ENCODE peak calls at places on chromosomes 7 and 10, in four cellular contexts. Z is endothelial cell of umbilical vein, Y is IMR-90, S is Peyer's patch. V is an unnamed sample.

GRCh38 chr10:73723516-73723915 is 20.7 kb upstream of the SEC24C start:
- DNase-seq in Z (no peak), S (no peak), Y (no peak), V (no peak)

GRCh38 chr10:821322-821721 is 110.2 kb downstream of the LARP4B start:
- DNase-seq in S (no peak), Z (no peak), Y (peak; percentile 10), V (no peak)

GRCh38 chr10:98235876-98236275 is 32.1 kb downstream of the LOXL4 start:
- DNase-seq in Z (no peak), S (no peak), Y (no peak), V (peak; percentile 35)

GRCh38 chr10:70247360-70247759 is 14.1 kb upstream of the PPA1 start:
- DNase-seq in Y (no peak), S (no peak), Z (no peak), V (no peak)

GRCh38 chr7:11191574-11192220 is 218.0 kb downstream of the PHF14 start:
- DNase-seq in S (no peak), Z (no peak), Y (no peak), V (no peak)

GRCh38 chr10:484441-484924 is 205.0 kb downstream of the DIP2C start:
- DNase-seq in Z (peak; percentile 26), Y (peak; percentile 16), S (peak; percentile 23), V (no peak)

GRCh38 chr7:108570146-108570755 is 577 bp downstream of the DNAJB9 start:
- DNase-seq in S (peak; percentile 60), Y (peak; percentile 40), Z (peak; percentile 69), V (peak; percentile 83)

GRCh38 chr10:1782841-1783240 is 45.5 kb upstream of the ADARB2 start:
- DNase-seq in S (no peak), Y (no peak), Z (no peak), V (no peak)

GRCh38 chr7:81603-82342 is 110.6 kb upstream of the FAM20C start:
- DNase-seq in Z (no peak), Y (no peak), S (no peak), V (no peak)

DNA sequence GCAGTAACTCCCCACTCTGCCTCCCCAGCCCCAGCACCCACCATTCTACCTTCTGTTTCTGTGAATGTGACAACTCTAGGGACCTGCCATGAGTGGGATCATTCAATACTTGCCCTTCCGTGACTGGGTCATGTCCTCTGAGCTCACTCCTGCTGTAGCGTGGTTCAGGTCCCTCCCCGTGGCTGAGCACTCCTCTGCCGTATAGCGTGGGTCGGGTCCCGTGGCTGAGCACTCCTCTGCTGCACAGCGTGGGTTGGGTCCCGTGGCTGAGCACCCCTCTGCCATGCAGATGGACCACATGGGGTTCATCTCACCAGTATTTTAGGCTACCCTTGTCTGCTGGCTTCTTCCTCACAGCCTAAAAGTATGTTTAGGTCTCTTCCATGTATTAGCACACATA is 43.0 kb downstream of the INSIG1 start:
- DNase-seq in Y (no peak), S (no peak), Z (no peak), V (no peak)
- TF ChIP-seq POLR2A in Y (no peak), S (no peak), Z (no peak), V (no peak)

DNA sequence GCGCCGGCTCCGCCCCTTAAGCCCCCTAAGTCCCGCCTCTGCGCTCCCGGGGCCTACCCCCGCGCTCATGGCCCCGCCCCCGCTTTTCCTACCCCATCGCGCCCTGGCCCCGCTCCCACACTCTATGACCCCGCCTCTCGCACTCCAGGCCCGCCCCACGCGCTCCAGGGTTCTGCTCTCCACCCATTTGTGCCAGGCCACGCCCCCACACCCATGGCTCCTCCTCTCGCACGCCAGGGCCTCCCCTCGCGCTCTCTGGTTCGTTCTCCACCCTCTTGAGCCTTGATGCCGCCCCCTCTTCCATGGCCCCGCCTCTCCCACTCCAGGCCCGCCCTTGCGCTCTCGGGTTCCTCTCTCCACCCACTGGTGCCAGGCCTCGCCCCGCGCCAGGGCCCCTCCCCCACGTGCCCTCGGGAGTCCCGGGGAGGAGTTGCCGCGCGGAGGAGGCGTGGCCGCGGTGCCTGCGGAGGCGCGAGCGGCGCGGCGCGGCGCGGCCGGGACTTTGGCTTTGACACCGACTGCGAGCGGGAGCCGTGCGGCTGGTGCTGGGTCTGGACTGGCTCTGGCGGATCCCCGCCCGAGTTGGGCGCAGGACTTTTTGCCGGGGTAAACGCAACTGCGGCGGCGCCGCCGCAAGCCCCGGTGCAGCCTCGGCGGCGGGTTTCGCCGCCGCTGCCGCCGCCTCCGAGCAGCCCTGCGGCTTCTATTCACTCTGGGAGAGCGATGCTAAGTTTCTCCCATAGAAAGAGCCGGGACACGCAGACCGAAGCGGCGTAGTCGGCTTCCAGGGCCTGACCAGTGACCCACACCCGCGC is at the start of gene EEPD1:
- DNase-seq in Y (peak; percentile 99), Z (peak; percentile 99), S (peak; percentile 98), V (peak; percentile 100)
- TF ChIP-seq POLR2A in Y (no peak), Z (no peak), S (peak; percentile 90), V (peak; percentile 42)

GRCh38 chr7:24717247-24717622 is 40.0 kb downstream of the GSDME start:
- DNase-seq in Y (no peak), S (no peak), Z (no peak), V (no peak)

GRCh38 chr7:24718977-24719491 is 38.2 kb downstream of the GSDME start:
- DNase-seq in Y (no peak), Z (no peak), S (peak; percentile 54), V (no peak)

GRCh38 chr7:24716480-24717246 is 40.6 kb downstream of the GSDME start:
- DNase-seq in S (no peak), Y (no peak), Z (no peak), V (no peak)

GRCh38 chr7:24718431-24718831 is 38.8 kb downstream of the GSDME start:
- DNase-seq in S (no peak), Z (no peak), Y (no peak), V (no peak)

GRCh38 chr7:24717694-24718320 is 39.5 kb downstream of the GSDME start:
- DNase-seq in Y (no peak), S (no peak), Z (no peak), V (no peak)
- TF ChIP-seq POLR2A in Y (no peak), S (no peak), Z (no peak), V (no peak)

GRCh38 chr7:128408709-128409434 is 910 bp downstream of the IMPDH1 start:
- DNase-seq in S (no peak), Y (peak; percentile 31), Z (no peak), V (no peak)

GRCh38 chr7:128407751-128408708 is 1.8 kb downstream of the IMPDH1 start:
- DNase-seq in Z (peak; percentile 33), Y (no peak), S (no peak), V (no peak)

GRCh38 chr7:128406986-128407589 is 2.7 kb downstream of the IMPDH1 start:
- DNase-seq in Y (no peak), Z (no peak), S (no peak), V (no peak)

GRCh38 chr7:128410092-128410665 is 397 bp upstream of the IMPDH1 start:
- DNase-seq in S (peak; percentile 43), Y (peak; percentile 81), Z (peak; percentile 75), V (peak; percentile 51)

GRCh38 chr7:128409435-128410091 is at the start of gene IMPDH1:
- DNase-seq in Z (no peak), Y (peak; percentile 61), S (peak; percentile 87), V (peak; percentile 76)
- TF ChIP-seq POLR2A in Z (peak; percentile 71), Y (no peak), S (peak; percentile 58), V (no peak)

GRCh38 chr10:21261705-21262285 is 263.7 kb downstream of the SKIDA1 start:
- DNase-seq in S (no peak), Y (no peak), Z (no peak), V (no peak)

GRCh38 chr10:21260793-21261149 is 264.7 kb downstream of the SKIDA1 start:
- DNase-seq in S (no peak), Z (no peak), Y (no peak), V (no peak)

GRCh38 chr10:21257191-21257590 is 268.3 kb downstream of the SKIDA1 start:
- DNase-seq in Y (no peak), S (no peak), Z (no peak), V (no peak)

GRCh38 chr10:21260060-21260792 is 265.3 kb downstream of the SKIDA1 start:
- DNase-seq in S (no peak), Z (no peak), Y (no peak), V (no peak)

GRCh38 chr10:21257919-21258318 is 267.6 kb downstream of the SKIDA1 start:
- DNase-seq in Z (peak; percentile 55), Y (peak; percentile 25), S (no peak), V (no peak)
- TF ChIP-seq POLR2A in Z (no peak), Y (no peak), S (no peak), V (no peak)

DNA sequence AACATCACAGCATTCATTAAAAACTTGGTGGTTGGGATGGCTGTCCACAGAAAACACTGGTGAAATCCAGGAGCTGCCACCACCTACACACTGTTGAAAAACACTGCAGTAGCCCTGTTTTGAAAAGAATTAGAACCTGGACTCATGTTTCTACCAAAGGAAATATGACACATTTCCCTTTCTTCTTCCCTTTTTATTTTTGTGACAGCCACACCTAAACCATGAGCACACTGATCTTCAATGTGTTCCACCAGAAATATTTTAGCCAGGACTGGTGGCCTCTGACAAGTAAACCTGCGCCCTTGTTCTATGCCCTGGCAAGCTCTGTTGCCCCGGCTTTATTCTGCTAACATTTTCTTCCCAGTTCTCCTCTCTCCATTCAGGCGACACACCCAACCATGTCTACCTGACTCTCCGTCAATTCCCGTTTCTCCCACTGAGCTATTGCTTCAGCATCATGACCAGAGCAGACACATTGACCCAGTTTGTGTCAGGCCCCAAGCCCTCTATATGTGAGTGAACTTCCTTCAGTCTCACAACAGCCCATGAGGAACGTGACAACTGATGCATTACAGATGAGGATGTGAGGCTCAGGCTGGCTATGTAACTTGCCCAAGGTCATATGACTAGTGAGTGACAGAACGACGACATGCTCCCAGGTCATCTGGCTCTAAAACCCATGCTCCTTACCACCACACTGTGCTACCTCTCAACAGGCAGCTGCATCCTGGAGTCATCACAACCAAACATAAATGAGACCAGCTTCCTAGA is 3.5 kb downstream of the TMEM140 start:
- DNase-seq in Y (no peak), Z (peak; percentile 57), S (peak; percentile 52), V (no peak)
- TF ChIP-seq POLR2A in Y (no peak), Z (no peak), S (no peak), V (no peak)

GRCh38 chr7:100049441-100050291 is at the start of gene ZSCAN21:
- DNase-seq in Z (peak; percentile 81), Y (peak; percentile 84), S (peak; percentile 80), V (peak; percentile 83)
- TF ChIP-seq POLR2A in Z (peak; percentile 85), Y (peak; percentile 94), S (peak; percentile 69), V (peak; percentile 85)

GRCh38 chr10:118472961-118473675 is 122.3 kb downstream of the PRLHR start:
- DNase-seq in S (no peak), Z (no peak), Y (no peak), V (no peak)
- TF ChIP-seq POLR2A in S (no peak), Z (no peak), Y (no peak), V (no peak)

DNA sequence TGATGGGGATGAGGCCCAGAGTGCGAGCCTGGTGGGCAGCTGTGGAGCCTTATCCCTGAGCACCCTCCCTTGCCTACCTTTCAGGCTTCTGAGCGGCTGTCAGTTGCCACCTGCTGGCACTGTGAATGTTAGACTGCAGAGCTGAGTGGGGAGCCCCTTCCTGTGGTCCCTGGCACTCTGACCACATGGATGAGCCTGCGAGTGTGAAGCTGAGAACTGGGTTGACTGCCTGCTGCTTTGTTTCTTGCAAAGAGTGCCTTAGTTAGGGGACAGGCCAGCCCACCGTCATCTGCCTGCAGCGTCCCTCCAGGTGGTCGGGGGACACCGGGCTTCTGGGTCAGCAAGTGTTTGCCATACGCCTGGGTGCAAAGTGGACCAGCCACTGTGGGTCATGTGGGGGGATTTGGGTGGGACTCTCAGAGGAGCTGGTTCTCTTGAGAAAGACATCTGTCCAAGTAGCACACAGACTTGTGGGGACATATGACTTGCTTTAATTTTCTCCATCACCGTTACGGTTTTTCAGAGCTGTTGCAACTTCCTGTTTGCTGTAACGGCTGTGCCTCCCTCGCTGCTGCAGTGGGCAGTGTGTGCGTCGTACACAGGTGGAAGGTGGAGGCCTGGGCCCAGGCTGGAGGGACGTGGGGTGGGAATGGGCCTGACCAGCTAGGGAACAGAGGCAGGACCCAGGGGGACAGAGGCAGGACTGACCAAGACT is 13.7 kb downstream of the INPP5A start:
- DNase-seq in Y (no peak), Z (no peak), S (peak; percentile 64), V (peak; percentile 23)
- TF ChIP-seq POLR2A in Y (no peak), Z (no peak), S (no peak), V (no peak)

GRCh38 chr10:102776779-102777417 is 33.1 kb downstream of the WBP1L start:
- DNase-seq in Z (peak; percentile 92), Y (peak; percentile 98), S (peak; percentile 31), V (peak; percentile 69)
- TF ChIP-seq POLR2A in Z (peak; percentile 62), Y (peak; percentile 84), S (peak; percentile 15), V (peak; percentile 63)

V was measured in erythroblast.